ENCODE peak calls at places on chromosomes 3 and 15, in nine cellular contexts. One of them, this sample, is unnamed.

GRCh38 chr3:9715127-9715526 is 11.5 kb downstream of the CPNE9 start:
- DNase-seq in stimulated activated naive CD4-positive, alpha-beta T cell: no peak
- DNase-seq in mesothelial cell of epicardium: no peak
- DNase-seq in substantia nigra: no peak
- DNase-seq in GM06990: no peak
- DNase-seq in OCI-LY7: peak
- DNase-seq in GM10248: no peak
- DNase-seq in mammary epithelial cell: no peak
- DNase-seq in memory B cell: no peak
- DNase-seq in this sample: no peak

GRCh38 chr3:53318522-53318921 is 28.8 kb downstream of the DCP1A start:
- DNase-seq in substantia nigra: no peak
- DNase-seq in stimulated activated naive CD4-positive, alpha-beta T cell: no peak
- DNase-seq in GM10248: no peak
- DNase-seq in GM06990: no peak
- DNase-seq in memory B cell: no peak
- DNase-seq in mesothelial cell of epicardium: no peak
- DNase-seq in mammary epithelial cell: no peak
- DNase-seq in OCI-LY7: no peak
- DNase-seq in this sample: no peak

GRCh38 chr3:4517095-4517494 is 23.9 kb downstream of the ITPR1 start:
- DNase-seq in mammary epithelial cell: no peak
- DNase-seq in OCI-LY7: no peak
- DNase-seq in GM10248: no peak
- DNase-seq in mesothelial cell of epicardium: no peak
- DNase-seq in GM06990: no peak
- DNase-seq in substantia nigra: no peak
- DNase-seq in stimulated activated naive CD4-positive, alpha-beta T cell: no peak
- DNase-seq in memory B cell: no peak
- DNase-seq in this sample: no peak

GRCh38 chr3:38662544-38662943 is 13.1 kb upstream of the SCN5A start:
- DNase-seq in GM10248: no peak
- DNase-seq in stimulated activated naive CD4-positive, alpha-beta T cell: no peak
- DNase-seq in GM06990: no peak
- DNase-seq in mesothelial cell of epicardium: no peak
- DNase-seq in memory B cell: no peak
- DNase-seq in OCI-LY7: peak
- DNase-seq in substantia nigra: no peak
- DNase-seq in mammary epithelial cell: peak
- DNase-seq in this sample: peak

GRCh38 chr3:139537325-139537724 is 2.2 kb downstream of the RBP1 start:
- DNase-seq in substantia nigra: no peak
- DNase-seq in stimulated activated naive CD4-positive, alpha-beta T cell: no peak
- DNase-seq in GM06990: no peak
- DNase-seq in memory B cell: no peak
- DNase-seq in mesothelial cell of epicardium: no peak
- DNase-seq in OCI-LY7: no peak
- DNase-seq in mammary epithelial cell: peak
- DNase-seq in GM10248: no peak
- DNase-seq in this sample: no peak

GRCh38 chr15:80866936-80867335 is 87.8 kb downstream of the CEMIP start:
- DNase-seq in memory B cell: no peak
- DNase-seq in GM06990: no peak
- DNase-seq in mesothelial cell of epicardium: no peak
- DNase-seq in substantia nigra: no peak
- DNase-seq in mammary epithelial cell: no peak
- DNase-seq in OCI-LY7: no peak
- DNase-seq in GM10248: no peak
- DNase-seq in stimulated activated naive CD4-positive, alpha-beta T cell: no peak
- DNase-seq in this sample: peak

GRCh38 chr15:57503051-57503702 is 88.5 kb upstream of the MYZAP start:
- DNase-seq in mammary epithelial cell: no peak
- DNase-seq in OCI-LY7: peak
- DNase-seq in GM06990: no peak
- DNase-seq in substantia nigra: no peak
- DNase-seq in GM10248: no peak
- DNase-seq in stimulated activated naive CD4-positive, alpha-beta T cell: no peak
- DNase-seq in mesothelial cell of epicardium: no peak
- DNase-seq in memory B cell: no peak
- DNase-seq in this sample: no peak

GRCh38 chr3:8416965-8417364 is 84.7 kb upstream of the LMCD1 start:
- DNase-seq in mesothelial cell of epicardium: no peak
- DNase-seq in memory B cell: no peak
- DNase-seq in GM10248: no peak
- DNase-seq in mammary epithelial cell: peak
- DNase-seq in stimulated activated naive CD4-positive, alpha-beta T cell: no peak
- DNase-seq in OCI-LY7: peak
- DNase-seq in substantia nigra: no peak
- DNase-seq in GM06990: no peak
- DNase-seq in this sample: no peak

GRCh38 chr3:154040283-154040682 is 80.9 kb upstream of the ARHGEF26 start:
- DNase-seq in mammary epithelial cell: peak
- DNase-seq in GM10248: no peak
- DNase-seq in GM06990: no peak
- DNase-seq in substantia nigra: no peak
- DNase-seq in stimulated activated naive CD4-positive, alpha-beta T cell: no peak
- DNase-seq in mesothelial cell of epicardium: no peak
- DNase-seq in memory B cell: no peak
- DNase-seq in OCI-LY7: peak
- DNase-seq in this sample: no peak

GRCh38 chr3:127487196-127487595 is 103.3 kb downstream of the TPRA1 start:
- DNase-seq in stimulated activated naive CD4-positive, alpha-beta T cell: no peak
- DNase-seq in substantia nigra: no peak
- DNase-seq in memory B cell: peak
- DNase-seq in GM10248: no peak
- DNase-seq in mammary epithelial cell: no peak
- DNase-seq in OCI-LY7: no peak
- DNase-seq in mesothelial cell of epicardium: no peak
- DNase-seq in GM06990: no peak
- DNase-seq in this sample: no peak

GRCh38 chr15:46857103-46857502 is 860.2 kb upstream of the SEMA6D start:
- DNase-seq in mammary epithelial cell: no peak
- DNase-seq in OCI-LY7: no peak
- DNase-seq in GM10248: no peak
- DNase-seq in memory B cell: no peak
- DNase-seq in mesothelial cell of epicardium: no peak
- DNase-seq in stimulated activated naive CD4-positive, alpha-beta T cell: no peak
- DNase-seq in GM06990: no peak
- DNase-seq in substantia nigra: no peak
- DNase-seq in this sample: no peak

GRCh38 chr15:74445816-74446763 is 12.3 kb upstream of the SEMA7A start:
- DNase-seq in memory B cell: no peak
- DNase-seq in mammary epithelial cell: no peak
- DNase-seq in mesothelial cell of epicardium: no peak
- DNase-seq in substantia nigra: no peak
- DNase-seq in stimulated activated naive CD4-positive, alpha-beta T cell: no peak
- DNase-seq in GM10248: no peak
- DNase-seq in GM06990: no peak
- DNase-seq in OCI-LY7: no peak
- DNase-seq in this sample: no peak

GRCh38 chr3:171142985-171143384 is 116.5 kb upstream of the SLC2A2 start:
- DNase-seq in substantia nigra: no peak
- DNase-seq in mammary epithelial cell: peak
- DNase-seq in stimulated activated naive CD4-positive, alpha-beta T cell: no peak
- DNase-seq in GM10248: no peak
- DNase-seq in mesothelial cell of epicardium: no peak
- DNase-seq in GM06990: no peak
- DNase-seq in OCI-LY7: no peak
- DNase-seq in memory B cell: no peak
- DNase-seq in this sample: no peak

GRCh38 chr3:130700541-130700940 is 46.1 kb downstream of the PIK3R4 start:
- DNase-seq in memory B cell: no peak
- DNase-seq in GM06990: no peak
- DNase-seq in GM10248: no peak
- DNase-seq in OCI-LY7: no peak
- DNase-seq in substantia nigra: no peak
- DNase-seq in mesothelial cell of epicardium: no peak
- DNase-seq in stimulated activated naive CD4-positive, alpha-beta T cell: no peak
- DNase-seq in mammary epithelial cell: peak
- DNase-seq in this sample: no peak

GRCh38 chr3:128435058-128435457 is 31.6 kb downstream of the DNAJB8 start:
- DNase-seq in GM10248: no peak
- DNase-seq in stimulated activated naive CD4-positive, alpha-beta T cell: no peak
- DNase-seq in substantia nigra: no peak
- DNase-seq in mammary epithelial cell: no peak
- DNase-seq in OCI-LY7: no peak
- DNase-seq in mesothelial cell of epicardium: no peak
- DNase-seq in GM06990: no peak
- DNase-seq in memory B cell: no peak
- DNase-seq in this sample: no peak

GRCh38 chr3:112005091-112005672 is 6.5 kb downstream of the TAGLN3 start:
- DNase-seq in GM06990: no peak
- DNase-seq in substantia nigra: no peak
- DNase-seq in mesothelial cell of epicardium: no peak
- DNase-seq in stimulated activated naive CD4-positive, alpha-beta T cell: no peak
- DNase-seq in mammary epithelial cell: peak
- DNase-seq in OCI-LY7: no peak
- DNase-seq in memory B cell: no peak
- DNase-seq in GM10248: no peak
- DNase-seq in this sample: no peak

GRCh38 chr3:58608648-58609047 is 31.5 kb upstream of the FAM107A start:
- DNase-seq in GM10248: no peak
- DNase-seq in mesothelial cell of epicardium: no peak
- DNase-seq in substantia nigra: peak
- DNase-seq in memory B cell: no peak
- DNase-seq in stimulated activated naive CD4-positive, alpha-beta T cell: no peak
- DNase-seq in OCI-LY7: no peak
- DNase-seq in mammary epithelial cell: peak
- DNase-seq in GM06990: no peak
- DNase-seq in this sample: no peak

GRCh38 chr15:48975713-48976419 is 12.1 kb upstream of the SHC4 start:
- DNase-seq in mammary epithelial cell: peak
- DNase-seq in OCI-LY7: peak
- DNase-seq in memory B cell: peak
- DNase-seq in stimulated activated naive CD4-positive, alpha-beta T cell: peak
- DNase-seq in mesothelial cell of epicardium: peak
- DNase-seq in substantia nigra: peak
- DNase-seq in GM10248: peak
- DNase-seq in GM06990: peak
- DNase-seq in this sample: no peak

This sample was measured in iPS DF 19.7.